ENCODE peak calls at places on chromosomes 6 and 20, in five cellular contexts. E is IMR-90, Z is AG04450, F is body of pancreas, I is HCT116. B is an unnamed sample.

GRCh38 chr6:72826744-72827438 is 205.0 kb downstream of the KCNQ5 start:
- DNase-seq in Z (no peak), F (no peak), I (no peak), E (peak; percentile 59), B (no peak)

GRCh38 chr6:154805288-154805911 is 72.2 kb downstream of the SCAF8 start:
- DNase-seq in F (no peak), Z (peak; percentile 32), I (peak; percentile 31), E (peak; percentile 70), B (no peak)

GRCh38 chr6:109999740-110000139 is 21.6 kb downstream of the GPR6 start:
- DNase-seq in Z (no peak), E (no peak), F (no peak), I (no peak), B (no peak)

GRCh38 chr6:32128751-32129296 is 778 bp upstream of the ATF6B start:
- DNase-seq in I (no peak), F (no peak), E (no peak), Z (no peak), B (no peak)

GRCh38 chr6:11429577-11429976 is 108.0 kb upstream of the TMEM170B start:
- DNase-seq in E (no peak), Z (no peak), I (no peak), F (no peak), B (no peak)

GRCh38 chr6:126040826-126041225 is 54.5 kb downstream of the TRMT11 start:
- DNase-seq in F (peak; percentile 43), E (peak; percentile 78), Z (no peak), I (no peak), B (no peak)

GRCh38 chr6:141562181-141562800 is 570.4 kb upstream of the GJE1 start:
- DNase-seq in I (no peak), F (no peak), E (no peak), Z (no peak), B (peak; percentile 25)

GRCh38 chr20:13009682-13010406 is 1.1 kb downstream of the SPTLC3 start:
- DNase-seq in E (peak; percentile 96), Z (peak; percentile 81), I (no peak), F (peak; percentile 19), B (peak; percentile 46)

GRCh38 chr6:101126501-101126900 is 245.4 kb upstream of the ASCC3 start:
- DNase-seq in Z (no peak), I (no peak), E (no peak), F (no peak), B (no peak)

GRCh38 chr6:108565091-108565766 is 4.5 kb downstream of the FOXO3 start:
- DNase-seq in I (no peak), F (no peak), E (no peak), Z (no peak), B (no peak)

GRCh38 chr20:2865630-2866029 is 7.7 kb upstream of the PTPRA start:
- DNase-seq in F (no peak), I (no peak), E (no peak), Z (no peak), B (no peak)

GRCh38 chr20:61218886-61219480 is 33.1 kb upstream of the CDH4 start:
- DNase-seq in Z (no peak), E (peak; percentile 60), I (no peak), F (no peak), B (no peak)

GRCh38 chr20:17664025-17664638 is 17.9 kb downstream of the RRBP1 start:
- DNase-seq in E (no peak), F (peak; percentile 33), I (no peak), Z (no peak), B (no peak)

GRCh38 chr6:73857341-73857890 is 161.4 kb downstream of the CD109 start:
- DNase-seq in E (no peak), Z (no peak), I (no peak), F (no peak), B (no peak)

GRCh38 chr20:53731595-53731994 is 138.0 kb upstream of the ZNF217 start:
- DNase-seq in E (no peak), I (no peak), Z (no peak), F (no peak), B (no peak)

GRCh38 chr6:52065621-52066020 is 21.8 kb downstream of the PKHD1 start:
- DNase-seq in I (no peak), F (no peak), Z (no peak), E (no peak), B (no peak)

GRCh38 chr20:24817351-24817750 is 131.7 kb upstream of the CST7 start:
- DNase-seq in E (no peak), F (no peak), Z (no peak), I (no peak), B (no peak)

GRCh38 chr20:41881466-41882046 is 263.4 kb upstream of the CHD6 start:
- DNase-seq in Z (no peak), F (no peak), E (no peak), I (no peak), B (no peak)

GRCh38 chr6:109799664-109800063 is 108.6 kb downstream of the FIG4 start:
- DNase-seq in E (no peak), F (no peak), Z (no peak), I (no peak), B (no peak)

GRCh38 chr6:132768051-132768517 is 10.4 kb upstream of the VNN2 start:
- DNase-seq in I (peak; percentile 40), F (peak; percentile 49), E (no peak), Z (no peak), B (peak; percentile 35)

GRCh38 chr20:62372042-62372993 is 5.2 kb upstream of the LAMA5 start:
- DNase-seq in E (no peak), Z (no peak), I (no peak), F (no peak), B (no peak)

GRCh38 chr20:7428946-7429345 is 511.3 kb downstream of the HAO1 start:
- DNase-seq in Z (no peak), E (no peak), F (no peak), I (no peak), B (no peak)

GRCh38 chr6:6696867-6697531 is 108.5 kb downstream of the LY86 start:
- DNase-seq in I (peak; percentile 63), E (peak; percentile 65), F (peak; percentile 60), Z (no peak), B (peak; percentile 75)

GRCh38 chr6:54617730-54618129 is 228.8 kb upstream of the FAM83B start:
- DNase-seq in E (peak; percentile 84), Z (peak; percentile 60), I (no peak), F (no peak), B (no peak)

GRCh38 chr6:70823651-70824050 is 133.2 kb downstream of the B3GAT2 start:
- DNase-seq in I (no peak), F (no peak), Z (no peak), E (no peak), B (no peak)

DNA sequence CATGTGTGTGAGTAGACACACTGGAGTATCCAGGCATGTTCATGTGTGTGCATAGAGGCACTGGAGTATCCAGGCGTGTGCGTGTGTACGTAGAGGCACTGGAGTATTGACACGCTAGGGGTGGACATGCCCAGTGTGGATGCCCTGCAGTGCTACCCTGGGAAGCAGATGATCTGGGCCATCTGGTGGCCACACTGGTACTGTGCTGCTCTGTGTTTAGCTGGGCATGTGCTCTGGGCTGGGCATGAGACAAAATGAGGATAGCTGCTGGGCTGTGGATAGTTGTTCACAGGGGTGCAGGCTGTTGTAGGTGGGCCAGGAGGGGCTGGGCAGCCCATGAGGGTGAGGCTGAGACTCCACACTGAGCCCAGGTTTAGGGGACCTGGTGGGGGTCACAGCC is 24.0 kb upstream of the NPBWR2 start:
- DNase-seq in Z (no peak), I (no peak), F (no peak), E (no peak), B (peak; percentile 54)
- TF ChIP-seq CTCF in Z (peak; percentile 23), I (peak; percentile 26), F (peak; percentile 14), E (no peak), B (no peak)

GRCh38 chr20:31606928-31607639 is 2.0 kb downstream of the ID1 start:
- DNase-seq in Z (no peak), E (peak; percentile 67), F (no peak), I (peak; percentile 93), B (no peak)
- H3K4me3 ChIP-seq in Z (peak overlapping the region; percentile 90), E (peak overlapping the region; percentile 66), F (no peak overlapping the region), I (peak overlapping the region; percentile 96), B (peak overlapping the region; percentile 60)

GRCh38 chr20:40584128-40584819 is 104.8 kb downstream of the MAFB start:
- DNase-seq in F (no peak), I (no peak), E (no peak), Z (no peak), B (peak; percentile 45)

GRCh38 chr20:40582531-40582930 is 106.5 kb downstream of the MAFB start:
- DNase-seq in I (no peak), E (no peak), Z (no peak), F (no peak), B (no peak)

GRCh38 chr20:40583195-40583594 is 105.8 kb downstream of the MAFB start:
- DNase-seq in F (no peak), Z (no peak), E (no peak), I (no peak), B (no peak)

GRCh38 chr20:40579701-40580100 is 109.3 kb downstream of the MAFB start:
- DNase-seq in F (no peak), I (no peak), E (no peak), Z (no peak), B (no peak)

DNA sequence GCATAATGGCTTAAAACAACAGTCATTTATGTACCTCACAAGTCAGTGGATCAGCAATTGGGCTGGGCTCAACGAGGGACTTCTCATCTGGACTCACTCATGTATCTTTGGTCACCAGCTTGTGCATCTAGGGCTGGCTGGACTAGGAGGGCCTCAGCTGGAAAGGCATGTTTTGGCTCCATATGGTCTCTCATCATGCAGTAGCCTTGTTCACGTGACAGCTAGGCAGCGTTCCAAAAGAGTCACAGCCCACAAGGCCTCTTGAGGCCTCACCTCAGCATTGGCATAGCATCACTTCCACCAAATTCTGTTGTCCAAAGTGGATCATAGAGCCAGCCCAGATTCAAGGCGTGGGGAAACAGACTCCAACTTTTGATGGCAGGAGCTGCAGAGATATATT is 110.1 kb downstream of the MAFB start:
- DNase-seq in Z (no peak), F (no peak), I (no peak), E (no peak), B (no peak)
- TF ChIP-seq CTCF in Z (no peak), F (no peak), I (no peak), E (no peak), B (no peak)

GRCh38 chr20:58882704-58883089 is 30.2 kb downstream of the GNAS start:
- DNase-seq in Z (no peak), E (no peak), I (no peak), F (no peak), B (no peak)
- H3K4me3 ChIP-seq in Z (no peak overlapping the region), E (no peak overlapping the region), I (no peak overlapping the region), F (no peak overlapping the region), B (no peak overlapping the region)

DNA sequence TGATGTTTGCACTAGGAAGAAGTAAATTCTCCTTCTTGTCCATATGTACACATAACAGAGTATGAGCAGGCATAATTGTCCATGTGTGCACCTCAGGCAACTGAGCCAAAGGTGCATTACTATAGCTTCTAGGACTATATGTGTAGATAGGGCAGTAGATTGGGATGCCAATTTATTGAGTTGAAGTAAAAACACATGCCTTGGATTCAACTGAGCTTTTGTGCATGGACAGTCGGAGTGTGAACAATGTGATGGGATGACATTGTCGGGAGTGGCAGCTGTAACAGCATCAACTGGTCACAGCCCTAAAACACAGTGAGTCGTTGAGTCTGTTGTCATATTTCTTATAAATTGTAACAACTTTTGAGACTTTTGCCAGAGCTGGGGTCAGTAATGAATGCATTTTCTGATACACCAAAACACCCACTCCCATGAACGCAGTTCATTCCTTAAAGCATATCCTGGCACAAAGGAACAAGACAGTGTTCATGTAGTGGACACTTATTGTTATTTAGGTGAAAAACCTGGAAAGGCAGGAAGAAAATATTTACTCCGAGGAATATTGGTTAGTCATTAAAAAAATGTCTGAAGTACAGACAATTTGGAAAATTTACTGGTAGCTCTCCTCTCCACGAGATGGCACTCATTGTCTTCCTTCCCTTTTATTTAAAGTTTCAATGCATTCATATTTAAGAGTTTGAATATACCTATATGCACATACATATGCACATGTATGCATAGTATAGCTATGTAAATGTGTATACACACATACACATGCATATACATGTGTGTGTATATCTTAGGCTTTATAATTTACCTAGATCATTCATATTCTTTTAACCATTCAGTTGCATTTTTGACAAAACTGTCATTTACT is 302.0 kb upstream of the STXBP5 start:
- DNase-seq in Z (no peak), F (no peak), E (peak; percentile 23), I (no peak), B (no peak)
- TF ChIP-seq CTCF in Z (peak; percentile 33), F (peak; percentile 36), E (peak; percentile 45), I (peak; percentile 45), B (no peak)